ENCODE peak calls at places on chromosomes 16 and 17, in six cellular contexts. F is left lung, G is thoracic aorta, Z is heart right ventricle, H is BJ, J is fibroblast of villous mesenchyme. V is an unnamed sample.

GRCh38 chr17:17567631-17568030 is 23.9 kb downstream of the PEMT start:
- DNase-seq in F (no peak), G (peak; percentile 37), Z (peak; percentile 73), H (no peak), J (peak; percentile 24), V (peak; percentile 49)

GRCh38 chr16:88058817-88059216 is 107.6 kb downstream of the BANP start:
- DNase-seq in F (peak; percentile 57), G (no peak), Z (no peak), H (no peak), J (peak; percentile 5), V (no peak)

GRCh38 chr17:78000351-78000750 is 41.8 kb downstream of the TNRC6C start:
- DNase-seq in F (no peak), G (no peak), Z (no peak), H (no peak), J (peak; percentile 13), V (peak; percentile 63)

GRCh38 chr17:39676198-39676819 is 8.1 kb downstream of the PNMT start:
- DNase-seq in F (peak; percentile 88), G (peak; percentile 73), Z (peak; percentile 78), H (no peak), J (no peak), V (no peak)

GRCh38 chr17:7183433-7184090 is 4.4 kb upstream of the ASGR1 start:
- DNase-seq in F (no peak), G (no peak), Z (no peak), H (no peak), J (no peak), V (no peak)

GRCh38 chr16:19524356-19524865 is 669 bp downstream of the CCP110 start:
- DNase-seq in F (no peak), G (no peak), Z (no peak), H (no peak), J (peak; percentile 3), V (no peak)

GRCh38 chr16:86516618-86517003 is 6.3 kb downstream of the FOXF1 start:
- DNase-seq in F (no peak), G (no peak), Z (no peak), H (no peak), J (peak; percentile 77), V (peak; percentile 21)

GRCh38 chr17:79812206-79812968 is 15.5 kb upstream of the CBX8 start:
- DNase-seq in F (no peak), G (no peak), Z (no peak), H (no peak), J (no peak), V (no peak)

GRCh38 chr16:10937068-10937859 is 5.0 kb downstream of the DEXI start:
- DNase-seq in F (no peak), G (no peak), Z (no peak), H (no peak), J (no peak), V (no peak)

GRCh38 chr16:3469736-3470135 is 25.6 kb downstream of the C16orf90 start:
- DNase-seq in F (no peak), G (no peak), Z (no peak), H (no peak), J (no peak), V (no peak)

GRCh38 chr16:3095869-3096268 is 3.2 kb downstream of the ZSCAN10 start:
- DNase-seq in F (no peak), G (no peak), Z (no peak), H (no peak), J (no peak), V (no peak)

GRCh38 chr16:4353675-4354074 is 2.6 kb upstream of the PAM16 start:
- DNase-seq in F (no peak), G (no peak), Z (no peak), H (no peak), J (no peak), V (no peak)

GRCh38 chr17:10292057-10292931 is 80.5 kb downstream of the MYH13 start:
- DNase-seq in F (no peak), G (no peak), Z (peak; percentile 41), H (no peak), J (peak; percentile 44), V (peak; percentile 91)

GRCh38 chr17:14152726-14153125 is 83.4 kb downstream of the COX10 start:
- DNase-seq in F (no peak), G (no peak), Z (peak; percentile 23), H (no peak), J (no peak), V (no peak)

GRCh38 chr16:50610331-50611262 is 62.4 kb downstream of the NKD1 start:
- DNase-seq in F (no peak), G (no peak), Z (no peak), H (no peak), J (no peak), V (no peak)

GRCh38 chr17:49230636-49231562 is at the start of gene PHOSPHO1:
- DNase-seq in F (peak; percentile 95), G (no peak), Z (peak; percentile 90), H (peak; percentile 15), J (peak; percentile 80), V (peak; percentile 68)

GRCh38 chr16:87595712-87596111 is 6.6 kb upstream of the JPH3 start:
- DNase-seq in F (no peak), G (no peak), Z (no peak), H (no peak), J (no peak), V (no peak)

GRCh38 chr17:79912552-79913330 is 73.5 kb upstream of the CBX4 start:
- DNase-seq in F (peak; percentile 72), G (no peak), Z (no peak), H (no peak), J (no peak), V (no peak)

GRCh38 chr17:66338937-66339336 is 36.5 kb downstream of the PRKCA start:
- DNase-seq in F (no peak), G (no peak), Z (no peak), H (no peak), J (no peak), V (no peak)

GRCh38 chr17:77845541-77846225 is 112.8 kb upstream of the TNRC6C start:
- DNase-seq in F (peak; percentile 54), G (no peak), Z (no peak), H (no peak), J (no peak), V (no peak)

GRCh38 chr16:69495821-69496220 is 69.9 kb upstream of the NFAT5 start:
- DNase-seq in F (no peak), G (no peak), Z (peak; percentile 47), H (no peak), J (no peak), V (no peak)

GRCh38 chr16:69498926-69499325 is 66.8 kb upstream of the NFAT5 start:
- DNase-seq in F (no peak), G (no peak), Z (no peak), H (no peak), J (no peak), V (no peak)

GRCh38 chr16:69496376-69496775 is 69.4 kb upstream of the NFAT5 start:
- DNase-seq in F (no peak), G (no peak), Z (no peak), H (no peak), J (no peak), V (no peak)

GRCh38 chr16:69497876-69498596 is 67.7 kb upstream of the NFAT5 start:
- DNase-seq in F (no peak), G (no peak), Z (no peak), H (no peak), J (no peak), V (no peak)

GRCh38 chr16:69494993-69495392 is 70.6 kb downstream of the CYB5B start:
- DNase-seq in F (no peak), G (no peak), Z (no peak), H (no peak), J (peak; percentile 32), V (no peak)
- TF ChIP-seq CTCF in F (peak; percentile 40), G (no peak), Z (peak; percentile 8), H (peak; percentile 25), J (peak; percentile 46), V (peak; percentile 34)

DNA sequence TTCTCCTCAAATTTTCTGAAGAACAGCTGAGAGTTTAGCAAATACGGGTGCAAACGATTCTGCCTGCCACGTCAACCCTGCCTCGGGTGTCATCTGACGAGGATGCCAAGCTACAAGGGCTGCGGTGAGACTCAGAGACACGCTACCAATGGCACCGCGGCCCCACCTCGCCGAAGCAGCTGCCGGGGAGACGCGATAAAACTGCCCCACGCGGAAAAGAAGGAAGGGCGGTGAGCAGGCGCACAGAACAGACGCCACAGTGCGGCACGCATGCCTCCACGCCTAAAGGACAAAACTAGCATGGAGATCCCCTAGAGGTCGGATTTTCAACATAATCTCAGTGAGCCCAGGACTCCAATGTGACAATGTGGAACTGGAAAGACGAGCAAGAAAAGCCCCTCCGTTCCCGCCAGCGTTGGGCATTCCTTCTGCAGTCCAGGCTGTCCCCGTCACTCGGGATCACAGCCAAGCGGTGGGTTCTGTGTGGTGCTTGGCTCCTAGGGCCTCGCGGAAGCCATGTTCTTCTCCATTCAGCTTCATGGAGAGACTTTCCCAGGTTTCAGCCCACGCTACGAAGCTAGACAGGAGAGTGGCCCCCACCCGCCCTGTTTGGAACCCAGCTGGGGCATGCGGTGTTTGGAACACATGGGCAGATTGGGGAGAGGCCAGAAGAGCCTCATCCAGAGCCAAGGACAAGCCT is 5.9 kb downstream of the LMF1 start:
- DNase-seq in F (peak; percentile 81), G (no peak), Z (no peak), H (peak; percentile 39), J (peak; percentile 35), V (no peak)
- H3K4me3 ChIP-seq in F (no peak overlapping the region), G (no peak overlapping the region), Z (no peak overlapping the region), H (peak overlapping the region; percentile 34), J (peak overlapping the region; percentile 33), V (no peak overlapping the region)

GRCh38 chr17:1169471-1169908 is 10.3 kb downstream of the ABR start:
- DNase-seq in F (no peak), G (no peak), Z (no peak), H (no peak), J (no peak), V (no peak)

GRCh38 chr17:1169913-1170312 is 9.9 kb downstream of the ABR start:
- DNase-seq in F (no peak), G (no peak), Z (no peak), H (no peak), J (no peak), V (no peak)

GRCh38 chr17:1168537-1169234 is 11.1 kb downstream of the ABR start:
- DNase-seq in F (no peak), G (no peak), Z (no peak), H (no peak), J (no peak), V (no peak)

GRCh38 chr17:1171953-1172352 is 7.8 kb downstream of the ABR start:
- DNase-seq in F (no peak), G (no peak), Z (no peak), H (no peak), J (no peak), V (no peak)

GRCh38 chr17:1170739-1171138 is 9.0 kb downstream of the ABR start:
- DNase-seq in F (no peak), G (no peak), Z (no peak), H (no peak), J (no peak), V (no peak)
- TF ChIP-seq CTCF in F (no peak), G (no peak), Z (peak; percentile 7), H (no peak), J (no peak), V (no peak)

DNA sequence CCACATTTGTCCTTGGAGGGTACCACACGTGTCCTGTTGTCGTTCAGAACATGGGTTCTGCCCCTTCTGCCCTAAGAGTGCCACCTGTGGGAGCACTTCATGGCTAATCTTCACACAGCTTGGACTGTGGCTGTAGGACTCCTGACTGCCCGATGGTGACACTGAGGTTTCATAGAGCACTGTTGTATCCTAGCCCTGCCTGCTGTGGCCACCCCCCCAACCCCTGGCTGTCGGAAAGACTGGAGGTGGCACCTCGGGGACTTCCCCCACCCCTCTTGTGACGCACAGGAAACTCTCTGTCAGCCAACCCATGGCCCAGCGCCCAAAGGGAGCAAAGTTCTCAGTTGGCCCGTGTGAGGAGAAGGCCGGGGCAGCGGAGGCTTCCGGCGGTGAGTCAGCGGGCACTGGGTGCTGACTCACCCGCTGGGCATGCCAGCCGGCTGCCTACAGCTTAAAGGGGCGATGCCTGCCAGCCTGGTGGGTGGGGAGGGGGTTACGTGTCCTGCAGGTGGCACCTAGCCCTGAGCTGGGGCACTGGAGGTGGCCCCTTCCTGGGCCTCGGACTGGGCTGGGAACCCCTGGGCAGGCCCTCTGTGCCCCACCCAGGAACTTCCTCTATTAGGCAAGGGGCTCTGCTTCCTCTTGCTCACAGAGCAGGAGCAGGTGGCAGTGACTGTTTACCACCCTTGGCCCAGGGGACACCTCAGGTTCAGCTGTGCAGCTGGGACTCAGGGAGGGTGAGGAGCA is 3.4 kb downstream of the MAP2K3 start:
- DNase-seq in F (peak; percentile 97), G (peak; percentile 94), Z (peak; percentile 95), H (peak; percentile 76), J (peak; percentile 97), V (peak; percentile 97)
- H3K4me3 ChIP-seq in F (peak overlapping the region; percentile 99), G (peak overlapping the region; percentile 88), Z (peak overlapping the region; percentile 98), H (peak overlapping the region; percentile 79), J (peak overlapping the region; percentile 39), V (peak overlapping the region; percentile 98)